ENCODE peak calls at places on chromosomes 12 and 14, in four cellular contexts. M, L, H and G are unnamed samples.

GRCh38 chr12:11855993-11856374 is 206.5 kb downstream of the ETV6 start:
- DNase-seq in L (no peak), H (no peak), M (no peak), G (no peak)

GRCh38 chr12:54229624-54230212 is 40.9 kb upstream of the SMUG1 start:
- DNase-seq in H (no peak), M (no peak), L (no peak), G (no peak)

GRCh38 chr12:124605150-124605549 is 37.7 kb upstream of the NCOR2 start:
- DNase-seq in L (no peak), M (no peak), H (no peak), G (no peak)

GRCh38 chr14:100476012-100476822 is 111.0 kb downstream of the BEGAIN start:
- DNase-seq in H (no peak), L (no peak), M (no peak), G (no peak)

GRCh38 chr12:50642755-50643154 is 121.1 kb upstream of the ATF1 start:
- DNase-seq in M (no peak), L (peak; percentile 34), H (no peak), G (no peak)

GRCh38 chr14:22883191-22883976 is at the start of gene REM2:
- DNase-seq in L (no peak), H (no peak), M (no peak), G (no peak)

GRCh38 chr12:49706351-49707126 is 666 bp downstream of the FMNL3 start:
- DNase-seq in M (peak; percentile 11), L (no peak), H (peak; percentile 81), G (no peak)

GRCh38 chr14:64733321-64733720 is 29.1 kb downstream of the PLEKHG3 start:
- DNase-seq in M (no peak), L (no peak), H (peak; percentile 27), G (no peak)

GRCh38 chr12:42473130-42473529 is 116.4 kb downstream of the PRICKLE1 start:
- DNase-seq in H (no peak), L (no peak), M (no peak), G (no peak)

GRCh38 chr12:80041691-80042090 is 57.6 kb upstream of the OTOGL start:
- DNase-seq in H (no peak), L (no peak), M (no peak), G (no peak)

GRCh38 chr12:75635606-75636444 is 124.4 kb upstream of the KRR1 start:
- DNase-seq in H (no peak), M (no peak), L (no peak), G (no peak)

GRCh38 chr12:62772556-62772955 is 162.4 kb downstream of the PPM1H start:
- DNase-seq in M (no peak), H (no peak), L (no peak), G (no peak)

GRCh38 chr12:53560386-53560785 is 53.1 kb upstream of the NPFF start:
- DNase-seq in L (no peak), H (no peak), M (no peak), G (no peak)

GRCh38 chr12:1936406-1937320 is 18.2 kb upstream of the CACNA2D4 start:
- DNase-seq in L (no peak), M (no peak), H (peak; percentile 93), G (no peak)

GRCh38 chr12:121789800-121790748 is 3.4 kb downstream of the RHOF start:
- DNase-seq in H (no peak), L (no peak), M (peak; percentile 95), G (peak; percentile 41)

GRCh38 chr14:104291123-104292000 is 153.0 kb downstream of the KIF26A start:
- DNase-seq in L (no peak), H (peak; percentile 63), M (no peak), G (peak; percentile 1)

GRCh38 chr12:58596381-58596780 is 323.9 kb downstream of the LRIG3 start:
- DNase-seq in M (no peak), H (no peak), L (no peak), G (no peak)

GRCh38 chr12:120229071-120229582 is 28.2 kb upstream of the RPLP0 start:
- DNase-seq in M (no peak), L (no peak), H (no peak), G (no peak)

GRCh38 chr14:84785997-84786396 is 743.9 kb upstream of the FLRT2 start:
- DNase-seq in M (no peak), H (no peak), L (no peak), G (no peak)

GRCh38 chr14:84782902-84783301 is 747.0 kb upstream of the FLRT2 start:
- DNase-seq in M (no peak), H (no peak), L (no peak), G (no peak)
- H3K9me3 ChIP-seq in M (no peaks in the 10 kb centered on the region), H (no peaks in the 10 kb centered on the region), L (no peaks in the 10 kb centered on the region), G (no peaks in the 10 kb centered on the region)

DNA sequence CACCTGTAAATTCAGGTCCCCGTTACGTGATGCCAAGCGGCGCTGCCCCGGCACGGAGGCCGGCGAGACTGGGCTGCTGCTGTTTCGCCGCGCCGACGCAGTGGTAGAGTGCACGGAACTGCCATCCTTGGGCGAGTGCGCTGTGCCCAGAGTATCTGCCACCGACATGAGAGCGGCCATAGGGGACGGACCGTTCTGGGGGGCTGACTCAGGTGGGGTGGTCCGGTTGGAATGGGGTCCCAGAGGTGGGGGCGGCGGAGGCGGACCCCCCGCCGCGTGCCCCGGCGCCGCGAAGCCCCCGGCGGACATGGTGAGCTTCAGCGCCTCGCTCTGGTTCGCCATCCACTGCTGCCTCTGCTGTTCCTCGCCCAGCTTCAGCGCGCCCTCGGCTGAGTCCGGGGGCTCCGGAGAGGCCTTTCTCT is 2.8 kb downstream of the IRF2BPL start:
- DNase-seq in L (no peak), M (no peak), H (peak; percentile 80), G (no peak)
- H3K27ac ChIP-seq in L (peak overlapping the region; percentile 99), M (no peak overlapping the region), H (peak overlapping the region; percentile 100), G (peak overlapping the region; percentile 99)

DNA sequence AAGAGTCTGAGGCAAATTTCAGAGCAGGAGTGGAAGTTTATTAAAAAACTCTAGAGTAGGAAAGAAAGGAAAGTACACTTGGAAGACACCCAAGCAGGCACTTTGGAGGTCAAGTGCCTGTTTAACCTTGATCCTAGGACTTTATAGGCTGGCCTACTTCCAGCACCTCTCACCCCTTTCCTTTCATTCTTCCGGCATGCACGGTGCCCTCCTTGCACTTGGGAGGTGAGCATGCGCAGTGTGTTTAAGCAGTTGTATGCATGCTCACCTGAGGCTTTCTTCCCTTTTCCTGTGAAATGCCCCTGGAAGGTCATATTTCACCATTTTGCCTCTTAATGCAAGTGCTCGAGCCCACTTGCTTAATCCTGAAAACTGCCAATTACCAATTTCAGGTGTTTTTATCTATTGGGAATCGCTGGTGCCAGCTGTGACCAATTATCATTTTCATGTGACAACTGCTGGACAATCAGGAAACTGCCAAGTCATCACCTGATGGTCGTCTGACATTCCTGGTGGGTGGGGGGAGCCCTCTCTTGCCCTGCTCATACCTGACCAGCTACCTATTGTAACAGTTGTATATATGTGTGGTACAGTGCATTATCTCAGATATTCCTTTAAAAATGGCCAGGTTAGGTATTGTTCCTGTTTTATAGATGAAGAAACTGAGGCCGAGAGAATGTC is 53.5 kb downstream of the SUDS3 start:
- DNase-seq in H (no peak), L (no peak), M (no peak), G (no peak)
- H3K9me3 ChIP-seq in H (no peaks in the 10 kb centered on the region), L (no peaks in the 10 kb centered on the region), M (no peaks in the 10 kb centered on the region), G (no peaks in the 10 kb centered on the region)

GRCh38 chr12:93145086-93145485 is 216.0 kb upstream of the EEA1 start:
- DNase-seq in H (no peak), M (no peak), L (no peak), G (no peak)
- H3K27ac ChIP-seq in H (no peak overlapping the region), M (no peak overlapping the region), L (peak overlapping the region; percentile 62), G (no peak overlapping the region)

GRCh38 chr12:133206390-133206789 is 25.1 kb downstream of the ZNF268 start:
- DNase-seq in L (no peak), H (no peak), M (no peak), G (no peak)
- H3K9me3 ChIP-seq in L (peaks cover 98% of the 10 kb centered on the region), H (peaks cover 36% of the 10 kb centered on the region), M (peaks cover 53% of the 10 kb centered on the region), G (peaks cover 33% of the 10 kb centered on the region)

GRCh38 chr12:105658389-105658788 is 327.9 kb downstream of the C12orf75 start:
- DNase-seq in L (no peak), M (no peak), H (no peak), G (no peak)

GRCh38 chr12:105665366-105665765 is 334.9 kb downstream of the C12orf75 start:
- DNase-seq in H (no peak), L (no peak), M (no peak), G (no peak)

GRCh38 chr12:105654606-105655005 is 324.1 kb downstream of the C12orf75 start:
- DNase-seq in L (no peak), M (no peak), H (no peak), G (no peak)

GRCh38 chr12:105659355-105660075 is 329.0 kb downstream of the C12orf75 start:
- DNase-seq in M (no peak), L (peak; percentile 57), H (no peak), G (peak; percentile 44)
- H3K27ac ChIP-seq in M (no peak overlapping the region), L (peak overlapping the region; percentile 45), H (no peak overlapping the region), G (peak overlapping the region; percentile 78)

DNA sequence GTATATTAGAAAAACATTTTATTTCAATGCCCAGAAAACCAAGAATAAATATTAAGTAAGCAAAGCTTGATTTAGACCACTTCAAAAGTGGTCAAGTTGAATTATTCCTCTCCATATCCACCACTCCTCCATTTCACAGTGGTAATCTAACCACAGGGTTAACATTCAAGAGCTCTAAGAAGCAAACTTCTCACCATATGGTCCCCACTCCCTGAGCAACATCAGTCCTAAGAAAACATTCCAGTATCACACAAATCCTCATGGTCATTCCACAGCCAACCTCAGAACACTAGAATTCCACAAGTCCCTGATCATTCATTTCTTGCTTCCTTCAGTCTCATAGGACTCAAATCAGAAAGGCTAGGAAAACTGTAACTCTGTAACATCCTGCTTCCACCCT is 47.9 kb downstream of the ST8SIA1 start:
- DNase-seq in M (no peak), L (no peak), H (no peak), G (no peak)
- H3K9me3 ChIP-seq in M (no peaks in the 10 kb centered on the region), L (no peaks in the 10 kb centered on the region), H (no peaks in the 10 kb centered on the region), G (no peaks in the 10 kb centered on the region)

DNA sequence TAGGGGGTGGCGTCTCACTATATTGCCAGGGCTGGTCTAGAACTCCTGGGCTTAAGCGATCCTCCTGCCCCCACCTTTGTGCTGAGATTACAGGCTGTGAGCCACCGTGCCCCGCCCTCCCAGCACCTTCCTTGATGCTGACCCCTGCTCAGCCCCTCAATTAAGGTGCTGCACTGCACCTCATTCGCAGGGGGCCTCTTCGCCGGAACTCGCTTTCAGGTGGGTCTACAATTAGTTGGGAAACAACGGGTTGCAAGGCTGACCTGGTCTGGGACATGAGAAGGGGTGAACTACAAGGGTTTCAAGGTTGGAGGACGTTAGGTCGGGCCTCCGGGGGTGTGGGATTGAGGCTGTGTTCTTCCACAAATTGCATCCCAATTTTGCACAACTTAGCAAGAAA is 1.2 kb upstream of the NOP2 start:
- DNase-seq in H (no peak), L (no peak), M (no peak), G (no peak)
- H3K27ac ChIP-seq in H (no peak overlapping the region), L (peak overlapping the region; percentile 88), M (peak overlapping the region; percentile 94), G (no peak overlapping the region)